ENCODE peak calls at places on chromosomes 13 and 19, in nine cellular contexts. I, K, D, S, T, Z, Y, M and L are unnamed samples. For H3K36me3, the result is how much of the 10 kb centered on the place peaks cover.

GRCh38 chr19:58150328-58150921 is at the start of gene ZNF329:
- DNase-seq in I (peak), K (peak), D (peak), S (peak), T (peak), Z (peak), Y (peak), M (peak), L (peak)

GRCh38 chr13:21012211-21012610 is 49.2 kb downstream of the LATS2 start:
- DNase-seq in I (no peak), K (no peak), D (no peak), S (no peak), T (no peak), Z (no peak), Y (no peak), M (no peak), L (no peak)

GRCh38 chr19:2603320-2603719 is 99.2 kb downstream of the GNG7 start:
- DNase-seq in I (peak), K (peak), D (peak), S (no peak), T (no peak), Z (peak), Y (no peak), M (peak), L (no peak)

GRCh38 chr19:50779504-50780457 is 9.5 kb downstream of the GPR32 start:
- DNase-seq in I (no peak), K (no peak), D (no peak), S (no peak), T (no peak), Z (no peak), Y (no peak), M (no peak), L (no peak)

GRCh38 chr19:4368128-4368820 is 24.9 kb downstream of the MPND start:
- DNase-seq in I (no peak), K (no peak), D (no peak), S (no peak), T (no peak), Z (no peak), Y (no peak), M (no peak), L (no peak)

GRCh38 chr13:101258509-101258908 is 157.8 kb downstream of the NALCN start:
- DNase-seq in I (no peak), K (no peak), D (no peak), S (no peak), T (no peak), Z (no peak), Y (no peak), M (no peak), L (no peak)

GRCh38 chr19:58096884-58097283 is 1.1 kb downstream of the ZSCAN18 start:
- DNase-seq in I (no peak), K (peak), D (no peak), S (no peak), T (no peak), Z (no peak), Y (no peak), M (no peak), L (no peak)

GRCh38 chr19:18173572-18174294 is at the start of gene IFI30:
- DNase-seq in I (peak), K (peak), D (peak), S (peak), T (peak), Z (peak), Y (peak), M (peak), L (peak)

GRCh38 chr13:42494157-42494556 is 79.8 kb upstream of the TNFSF11 start:
- DNase-seq in I (no peak), K (no peak), D (no peak), S (no peak), T (no peak), Z (no peak), Y (no peak), M (no peak), L (no peak)

GRCh38 chr19:10884273-10884672 is 12.9 kb downstream of the CARM1 start:
- DNase-seq in I (no peak), K (no peak), D (no peak), S (no peak), T (no peak), Z (peak), Y (no peak), M (no peak), L (no peak)

GRCh38 chr13:31605076-31605858 is 134.1 kb upstream of the RXFP2 start:
- DNase-seq in I (no peak), K (no peak), D (no peak), S (no peak), T (no peak), Z (no peak), Y (no peak), M (no peak), L (no peak)

GRCh38 chr19:42386974-42387707 is 3.0 kb downstream of the CNFN start:
- DNase-seq in I (peak), K (peak), D (peak), S (peak), T (peak), Z (peak), Y (peak), M (peak), L (peak)

GRCh38 chr19:17183271-17183757 is 31.8 kb upstream of the USE1 start:
- DNase-seq in I (no peak), K (peak), D (no peak), S (peak), T (no peak), Z (no peak), Y (no peak), M (no peak), L (no peak)

GRCh38 chr13:108230377-108230776 is 12.2 kb downstream of the ABHD13 start:
- DNase-seq in I (no peak), K (no peak), D (no peak), S (no peak), T (no peak), Z (no peak), Y (no peak), M (no peak), L (no peak)

GRCh38 chr13:108223850-108224503 is 5.8 kb downstream of the ABHD13 start:
- DNase-seq in I (no peak), K (no peak), D (no peak), S (no peak), T (no peak), Z (no peak), Y (no peak), M (no peak), L (no peak)

GRCh38 chr13:108226184-108226583 is 8.0 kb downstream of the ABHD13 start:
- DNase-seq in I (no peak), K (no peak), D (no peak), S (no peak), T (no peak), Z (no peak), Y (no peak), M (no peak), L (no peak)

GRCh38 chr13:108225440-108225839 is 7.2 kb downstream of the ABHD13 start:
- DNase-seq in I (no peak), K (no peak), D (no peak), S (peak), T (no peak), Z (no peak), Y (no peak), M (no peak), L (no peak)

DNA sequence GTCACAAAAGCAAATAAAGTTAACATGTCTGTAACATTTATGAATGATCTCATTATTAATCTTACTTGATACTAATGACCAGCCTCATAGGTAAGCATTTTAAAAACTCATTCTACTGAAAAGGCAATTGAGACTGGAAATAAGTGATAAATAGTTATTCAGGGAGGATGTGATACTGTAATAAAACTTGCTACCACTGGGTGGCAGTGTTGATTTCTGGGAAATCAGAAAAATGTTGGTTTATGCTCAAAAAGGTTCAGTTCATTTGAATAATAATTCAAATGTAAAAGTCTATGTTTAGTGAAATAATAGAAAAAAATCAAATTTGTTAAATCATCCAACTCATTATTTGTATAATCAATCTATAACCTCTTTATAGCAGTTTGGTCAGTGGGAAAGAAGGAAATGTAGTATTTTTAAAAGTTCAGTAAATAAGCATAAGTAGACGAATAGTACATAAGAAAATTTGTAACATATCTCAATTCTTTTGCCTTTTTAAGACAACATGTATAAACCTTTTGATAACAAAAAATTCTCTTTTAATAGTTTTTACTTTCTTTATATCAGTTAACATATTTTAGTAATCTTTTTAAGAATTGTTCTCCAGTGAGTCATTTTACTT is 9.6 kb downstream of the ABHD13 start:
- DNase-seq in I (peak), K (peak), D (no peak), S (peak), T (no peak), Z (no peak), Y (no peak), M (peak), L (no peak)
- H3K36me3 ChIP-seq in I (under half), K (under half), D (under half), S (under half), T (under half), Z (under half), Y (under half), M (under half), L (under half)

GRCh38 chr19:49539192-49539952 is 11.6 kb downstream of the RCN3 start:
- DNase-seq in I (no peak), K (no peak), D (no peak), S (no peak), T (no peak), Z (no peak), Y (no peak), M (no peak), L (no peak)

GRCh38 chr19:49542446-49542845 is 14.6 kb downstream of the RCN3 start:
- DNase-seq in I (no peak), K (no peak), D (no peak), S (no peak), T (no peak), Z (no peak), Y (no peak), M (no peak), L (no peak)

GRCh38 chr19:49536921-49537462 is 9.2 kb downstream of the RCN3 start:
- DNase-seq in I (no peak), K (no peak), D (no peak), S (no peak), T (no peak), Z (no peak), Y (no peak), M (no peak), L (no peak)

GRCh38 chr19:49541914-49542313 is 14.1 kb downstream of the RCN3 start:
- DNase-seq in I (no peak), K (no peak), D (no peak), S (no peak), T (no peak), Z (no peak), Y (no peak), M (no peak), L (no peak)

GRCh38 chr19:49538643-49539042 is 10.8 kb downstream of the RCN3 start:
- DNase-seq in I (no peak), K (no peak), D (no peak), S (no peak), T (no peak), Z (no peak), Y (no peak), M (no peak), L (no peak)
- H3K36me3 ChIP-seq in I (under half), K (under half), D (under half), S (under half), T (under half), Z (under half), Y (under half), M (under half), L (under half)

GRCh38 chr19:30444253-30444671 is 72.1 kb downstream of the ZNF536 start:
- DNase-seq in I (no peak), K (no peak), D (no peak), S (no peak), T (no peak), Z (no peak), Y (no peak), M (no peak), L (no peak)
- H3K36me3 ChIP-seq in I (under half), K (under half), D (under half), S (under half), T (under half), Z (under half), Y (under half), M (under half), L (under half)

GRCh38 chr19:52066258-52066866 is 17.7 kb upstream of the ZNF432 start:
- DNase-seq in I (no peak), K (no peak), D (no peak), S (no peak), T (no peak), Z (no peak), Y (no peak), M (no peak), L (no peak)
- H3K36me3 ChIP-seq in I (under half), K (half or more), D (half or more), S (under half), T (under half), Z (under half), Y (half or more), M (under half), L (under half)

GRCh38 chr13:102347490-102347889 is 54.4 kb downstream of the FGF14 start:
- DNase-seq in I (no peak), K (peak), D (no peak), S (no peak), T (no peak), Z (no peak), Y (no peak), M (no peak), L (no peak)

GRCh38 chr13:102354011-102354410 is 47.8 kb downstream of the FGF14 start:
- DNase-seq in I (no peak), K (no peak), D (no peak), S (no peak), T (no peak), Z (no peak), Y (no peak), M (no peak), L (no peak)

GRCh38 chr13:102346769-102347168 is 55.1 kb downstream of the FGF14 start:
- DNase-seq in I (no peak), K (no peak), D (no peak), S (no peak), T (no peak), Z (no peak), Y (no peak), M (no peak), L (no peak)

GRCh38 chr13:102355251-102355650 is 46.6 kb downstream of the FGF14 start:
- DNase-seq in I (no peak), K (no peak), D (no peak), S (no peak), T (no peak), Z (no peak), Y (no peak), M (no peak), L (no peak)

DNA sequence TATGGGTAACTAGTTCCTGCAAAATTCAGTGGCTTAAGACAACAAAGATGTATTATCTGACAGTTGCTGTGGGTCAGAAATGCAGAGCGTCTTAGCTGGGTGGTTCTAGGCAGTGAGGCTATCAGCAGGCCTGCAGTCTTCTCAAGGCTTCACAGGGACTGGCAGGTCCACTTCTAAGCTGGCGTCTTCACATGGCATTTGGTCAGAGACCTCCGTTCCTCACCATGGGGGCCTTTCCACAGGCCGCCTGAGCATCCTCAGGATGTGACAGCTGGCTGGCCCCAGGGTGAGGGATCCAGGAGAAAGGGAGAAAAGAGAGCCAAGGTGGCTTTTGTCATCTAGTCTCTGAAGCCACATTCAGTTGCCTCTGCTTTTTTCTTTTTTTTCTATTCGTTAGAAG is 50.4 kb downstream of the FGF14 start:
- DNase-seq in I (no peak), K (no peak), D (no peak), S (no peak), T (no peak), Z (no peak), Y (no peak), M (no peak), L (no peak)
- H3K36me3 ChIP-seq in I (under half), K (under half), D (under half), S (under half), T (under half), Z (under half), Y (under half), M (under half), L (under half)

GRCh38 chr19:46722421-46723022 is 5.6 kb upstream of the PRKD2 start:
- DNase-seq in I (no peak), K (no peak), D (no peak), S (no peak), T (no peak), Z (no peak), Y (no peak), M (no peak), L (no peak)
- H3K36me3 ChIP-seq in I (under half), K (under half), D (half or more), S (under half), T (under half), Z (under half), Y (under half), M (under half), L (under half)